ENCODE peak calls at places on chromosomes 7 and 10, in seven cellular contexts. I is left lung, E is psoas muscle, A is colonic mucosa, N is ovary, T is AG04450, Z is HCT116. Q is an unnamed sample.

GRCh38 chr10:247480-247879 is 112.2 kb downstream of the ZMYND11 start:
- DNase-seq in I (no peak), E (no peak), A (no peak), N (no peak), T (no peak), Z (no peak), Q (no peak)

GRCh38 chr7:26508481-26508880 is 216.8 kb downstream of the SNX10 start:
- DNase-seq in I (no peak), E (no peak), A (peak), N (no peak), T (no peak), Z (no peak), Q (no peak)

GRCh38 chr7:66099232-66099550 is 15.5 kb upstream of the CRCP start:
- DNase-seq in I (peak), E (no peak), A (no peak), N (no peak), T (no peak), Z (no peak), Q (no peak)

GRCh38 chr10:44968101-44968886 is 8.7 kb downstream of the RASSF4 start:
- DNase-seq in I (peak), E (peak), A (peak), N (peak), T (no peak), Z (no peak), Q (no peak)

GRCh38 chr7:125423444-125424155 is 494.0 kb upstream of the POT1 start:
- DNase-seq in I (no peak), E (no peak), A (no peak), N (no peak), T (no peak), Z (no peak), Q (peak)

GRCh38 chr10:132697568-132698200 is 88.3 kb downstream of the NKX6-2 start:
- DNase-seq in I (peak), E (peak), A (no peak), N (peak), T (no peak), Z (no peak), Q (no peak)

GRCh38 chr10:100022403-100022802 is 12.7 kb upstream of the DNMBP start:
- DNase-seq in I (no peak), E (no peak), A (no peak), N (no peak), T (no peak), Z (no peak), Q (no peak)

GRCh38 chr10:124539935-124540641 is 78.5 kb downstream of the LHPP start:
- DNase-seq in I (no peak), E (peak), A (peak), N (peak), T (no peak), Z (no peak), Q (no peak)

GRCh38 chr10:58003945-58004344 is 263.7 kb downstream of the IPMK start:
- DNase-seq in I (no peak), E (no peak), A (no peak), N (no peak), T (no peak), Z (no peak), Q (no peak)

GRCh38 chr7:84412161-84412969 is 217.8 kb upstream of the SEMA3A start:
- DNase-seq in I (no peak), E (no peak), A (no peak), N (no peak), T (peak), Z (peak), Q (peak)

GRCh38 chr7:11319491-11320274 is 346.0 kb downstream of the PHF14 start:
- DNase-seq in I (no peak), E (no peak), A (no peak), N (no peak), T (no peak), Z (no peak), Q (no peak)

GRCh38 chr10:28805390-28805789 is 128.1 kb downstream of the BAMBI start:
- DNase-seq in I (no peak), E (no peak), A (no peak), N (no peak), T (no peak), Z (no peak), Q (no peak)

GRCh38 chr7:21064698-21065648 is 278.3 kb upstream of the SP8 start:
- DNase-seq in I (no peak), E (no peak), A (no peak), N (no peak), T (no peak), Z (no peak), Q (no peak)

GRCh38 chr10:52771534-52772455 is 789 bp downstream of the MBL2 start:
- DNase-seq in I (no peak), E (no peak), A (no peak), N (no peak), T (no peak), Z (no peak), Q (no peak)

GRCh38 chr7:157996359-157997079 is 591.1 kb downstream of the PTPRN2 start:
- DNase-seq in I (no peak), E (no peak), A (no peak), N (no peak), T (no peak), Z (no peak), Q (no peak)

GRCh38 chr10:2494386-2494785 is 573.0 kb upstream of the PFKP start:
- DNase-seq in I (no peak), E (no peak), A (no peak), N (no peak), T (no peak), Z (no peak), Q (no peak)

GRCh38 chr10:51747211-51747610 is 47.8 kb upstream of the CSTF2T start:
- DNase-seq in I (no peak), E (no peak), A (no peak), N (no peak), T (no peak), Z (no peak), Q (no peak)

GRCh38 chr7:33937871-33938270 is 32.5 kb downstream of the BMPER start:
- DNase-seq in I (no peak), E (no peak), A (no peak), N (no peak), T (no peak), Z (no peak), Q (no peak)

GRCh38 chr7:34497153-34497777 is 160.8 kb upstream of the NPSR1 start:
- DNase-seq in I (no peak), E (no peak), A (no peak), N (no peak), T (no peak), Z (peak), Q (no peak)

GRCh38 chr7:149432121-149432691 is 28.7 kb downstream of the ZNF777 start:
- DNase-seq in I (no peak), E (no peak), A (no peak), N (no peak), T (no peak), Z (no peak), Q (no peak)
- H3K4me3 ChIP-seq in I (no peak), E (no peak), A (no peak), N (no peak), T (no peak), Z (no peak), Q (no peak)

DNA sequence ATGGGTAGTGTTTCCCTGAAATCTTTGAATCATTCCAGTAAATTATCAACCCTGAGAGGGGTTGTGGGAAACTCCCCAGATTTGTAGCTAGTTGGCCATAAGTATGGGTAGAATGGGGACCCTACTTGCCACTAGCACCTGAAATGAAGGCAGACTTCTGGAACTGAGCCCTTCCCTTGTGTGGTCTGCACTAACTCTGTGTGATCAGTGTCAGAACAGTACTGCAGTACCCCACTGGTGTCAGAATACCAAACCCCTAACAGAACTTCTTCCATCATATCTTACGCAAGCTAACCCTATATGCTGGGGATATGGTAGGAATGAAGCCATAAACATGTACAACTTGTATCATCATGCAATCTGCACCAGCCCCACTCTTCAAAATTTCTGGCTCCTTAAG is 50.8 kb downstream of the ABI1 start:
- DNase-seq in I (no peak), E (no peak), A (no peak), N (no peak), T (no peak), Z (no peak), Q (no peak)
- H3K4me3 ChIP-seq in I (no peak), E (no peak), A (no peak), N (no peak), T (no peak), Z (no peak), Q (no peak)

GRCh38 chr7:27911920-27912319 is 172.0 kb downstream of the TAX1BP1 start:
- DNase-seq in I (no peak), E (no peak), A (no peak), N (no peak), T (no peak), Z (no peak), Q (no peak)
- H3K4me3 ChIP-seq in I (no peak), E (no peak), A (no peak), N (no peak), T (no peak), Z (no peak), Q (no peak)

DNA sequence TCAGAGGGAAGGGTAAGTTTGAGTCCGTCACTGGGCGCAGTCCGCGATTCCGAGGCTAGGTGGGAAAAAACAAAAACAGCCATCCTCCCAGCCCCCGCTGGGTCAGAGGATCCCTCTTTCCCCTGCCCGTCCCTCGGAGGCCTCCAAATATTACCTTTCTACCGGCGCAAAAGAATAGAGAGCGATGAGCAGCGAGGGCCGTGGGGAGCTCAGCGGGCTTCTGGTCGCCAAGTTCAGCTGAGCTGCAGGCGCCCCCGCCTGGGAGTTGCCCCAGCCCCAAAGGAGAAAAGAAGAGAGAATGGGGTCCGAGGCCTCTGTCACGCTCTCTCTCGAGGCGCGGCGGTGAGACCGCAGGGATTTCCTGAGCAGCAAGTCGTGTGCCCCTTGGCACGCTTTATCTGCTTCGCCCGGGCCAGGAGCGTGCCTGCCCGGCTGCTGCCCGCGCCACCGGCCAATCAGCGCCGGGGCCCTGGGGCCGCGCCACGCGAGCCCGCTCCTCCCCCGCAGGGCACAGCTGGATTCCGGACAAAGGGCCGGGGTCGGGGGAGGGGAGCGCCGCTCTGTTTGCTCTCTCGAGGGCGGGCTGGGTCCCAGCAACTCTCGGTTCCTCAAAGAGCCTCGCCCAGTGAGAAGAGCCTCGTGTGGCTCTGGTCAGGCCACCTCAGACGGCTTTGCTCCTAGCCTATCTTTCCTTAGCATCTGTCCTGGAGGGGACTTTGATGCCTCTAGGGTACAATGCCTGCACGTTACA is at the start of gene NEUROG3:
- DNase-seq in I (no peak), E (peak), A (no peak), N (no peak), T (no peak), Z (no peak), Q (no peak)
- H3K4me3 ChIP-seq in I (no peak), E (peak), A (peak), N (no peak), T (no peak), Z (no peak), Q (no peak)

GRCh38 chr10:117537436-117537903 is 5.1 kb upstream of the EMX2 start:
- DNase-seq in I (no peak), E (peak), A (no peak), N (peak), T (no peak), Z (no peak), Q (no peak)
- H3K4me3 ChIP-seq in I (no peak), E (peak), A (no peak), N (peak), T (no peak), Z (no peak), Q (peak)

DNA sequence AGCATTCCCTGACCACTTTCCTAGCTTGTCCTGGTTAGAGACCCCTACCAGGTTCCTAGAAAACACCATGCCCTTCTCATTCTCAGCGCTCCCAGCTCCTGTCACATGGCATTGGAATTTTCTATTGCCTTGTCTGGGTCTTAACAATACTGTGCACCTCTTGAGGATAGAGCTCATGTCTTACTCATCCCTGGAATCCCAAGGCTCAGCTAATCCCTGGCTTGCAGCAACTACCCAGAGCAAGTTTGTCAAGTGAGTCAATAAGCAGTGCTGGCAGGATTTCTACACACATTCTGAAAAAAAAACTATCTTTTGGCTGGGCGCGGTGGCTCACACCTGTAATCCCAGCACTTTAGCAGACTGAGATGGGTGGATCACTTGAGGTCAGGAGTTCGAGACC is 11.7 kb upstream of the PRDX3 start:
- DNase-seq in I (no peak), E (no peak), A (no peak), N (no peak), T (peak), Z (peak), Q (peak)
- H3K4me3 ChIP-seq in I (no peak), E (no peak), A (no peak), N (no peak), T (no peak), Z (peak), Q (no peak)

DNA sequence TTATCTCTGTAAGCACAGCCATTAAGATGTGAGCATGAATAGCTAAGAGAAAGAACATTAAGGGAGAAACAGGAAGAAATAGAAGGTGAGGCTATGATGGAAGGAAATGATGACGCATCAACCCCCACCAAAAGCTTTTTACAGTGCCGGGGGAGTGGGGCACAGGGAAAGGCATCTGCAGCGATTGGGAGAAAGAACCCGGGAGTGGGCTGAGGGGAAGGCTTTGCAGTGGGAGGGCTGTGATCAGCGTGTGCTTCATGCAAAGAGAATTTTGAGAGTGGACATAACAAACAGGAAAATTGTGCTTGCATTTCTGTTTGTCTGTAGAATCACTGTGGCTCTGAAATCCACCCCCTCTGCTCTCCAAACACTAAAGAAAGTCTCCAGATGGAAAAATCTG is 250.8 kb downstream of the KCNMA1 start:
- DNase-seq in I (no peak), E (no peak), A (no peak), N (no peak), T (peak), Z (no peak), Q (peak)
- H3K4me3 ChIP-seq in I (no peak), E (no peak), A (no peak), N (no peak), T (peak), Z (no peak), Q (peak)

DNA sequence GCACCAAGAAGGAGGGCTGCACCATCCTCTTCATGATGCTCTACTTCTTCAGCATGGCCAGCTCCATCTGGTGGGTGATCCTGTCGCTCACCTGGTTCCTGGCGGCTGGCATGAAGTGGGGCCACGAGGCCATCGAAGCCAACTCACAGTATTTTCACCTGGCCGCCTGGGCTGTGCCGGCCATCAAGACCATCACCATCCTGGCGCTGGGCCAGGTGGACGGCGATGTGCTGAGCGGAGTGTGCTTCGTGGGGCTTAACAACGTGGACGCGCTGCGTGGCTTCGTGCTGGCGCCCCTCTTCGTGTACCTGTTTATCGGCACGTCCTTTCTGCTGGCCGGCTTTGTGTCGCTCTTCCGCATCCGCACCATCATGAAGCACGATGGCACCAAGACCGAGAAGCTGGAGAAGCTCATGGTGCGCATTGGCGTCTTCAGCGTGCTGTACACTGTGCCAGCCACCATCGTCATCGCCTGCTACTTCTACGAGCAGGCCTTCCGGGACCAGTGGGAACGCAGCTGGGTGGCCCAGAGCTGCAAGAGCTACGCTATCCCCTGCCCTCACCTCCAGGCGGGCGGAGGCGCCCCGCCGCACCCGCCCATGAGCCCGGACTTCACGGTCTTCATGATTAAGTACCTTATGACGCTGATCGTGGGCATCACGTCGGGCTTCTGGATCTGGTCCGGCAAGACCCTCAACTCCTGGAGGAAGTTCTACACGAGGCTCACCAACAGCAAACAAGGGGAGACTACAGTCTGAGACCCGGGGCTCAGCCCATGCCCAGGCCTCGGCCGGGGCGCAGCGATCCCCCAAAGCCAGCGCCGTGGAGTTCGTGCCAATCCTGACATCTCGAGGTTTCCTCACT is 2.1 kb downstream of the FZD1 start:
- DNase-seq in I (peak), E (peak), A (peak), N (peak), T (no peak), Z (no peak), Q (no peak)
- H3K4me3 ChIP-seq in I (peak), E (peak), A (peak), N (peak), T (peak), Z (no peak), Q (peak)